ENCODE peak calls at places on chromosomes 2 and 18, in four cellular contexts. One of them, this sample, is unnamed.

GRCh38 chr2:160402997-160403979 is 90.3 kb downstream of the RBMS1 start:
- DNase-seq in left colon: no peak
- DNase-seq in activated CD4-positive, alpha-beta T cell treated with anti-CD3 and anti-CD28 coated beads, Interleukin-2, amount 50 U/mL, for 4 hours: no peak
- DNase-seq in hepatic stellate cell: no peak
- DNase-seq in this sample: no peak

GRCh38 chr2:2229898-2230817 is 100.9 kb downstream of the MYT1L start:
- DNase-seq in left colon: no peak
- DNase-seq in activated CD4-positive, alpha-beta T cell treated with anti-CD3 and anti-CD28 coated beads, Interleukin-2, amount 50 U/mL, for 4 hours: no peak
- DNase-seq in hepatic stellate cell: no peak
- DNase-seq in this sample: no peak

GRCh38 chr2:235414422-235414821 is 79.4 kb upstream of the AGAP1 start:
- DNase-seq in activated CD4-positive, alpha-beta T cell treated with anti-CD3 and anti-CD28 coated beads, Interleukin-2, amount 50 U/mL, for 4 hours: no peak
- DNase-seq in hepatic stellate cell: no peak
- DNase-seq in left colon: peak
- DNase-seq in this sample: no peak

GRCh38 chr2:190563109-190563508 is 28.6 kb upstream of the NEMP2 start:
- DNase-seq in activated CD4-positive, alpha-beta T cell treated with anti-CD3 and anti-CD28 coated beads, Interleukin-2, amount 50 U/mL, for 4 hours: peak
- DNase-seq in hepatic stellate cell: no peak
- DNase-seq in left colon: no peak
- DNase-seq in this sample: no peak

GRCh38 chr2:18723219-18723618 is 133.8 kb upstream of the NT5C1B start:
- DNase-seq in hepatic stellate cell: no peak
- DNase-seq in left colon: no peak
- DNase-seq in activated CD4-positive, alpha-beta T cell treated with anti-CD3 and anti-CD28 coated beads, Interleukin-2, amount 50 U/mL, for 4 hours: no peak
- DNase-seq in this sample: no peak

GRCh38 chr2:237092920-237093781 is 7.5 kb downstream of the COPS8 start:
- DNase-seq in hepatic stellate cell: peak
- DNase-seq in left colon: no peak
- DNase-seq in activated CD4-positive, alpha-beta T cell treated with anti-CD3 and anti-CD28 coated beads, Interleukin-2, amount 50 U/mL, for 4 hours: no peak
- DNase-seq in this sample: peak

GRCh38 chr2:184765048-184765881 is 166.9 kb downstream of the ZNF804A start:
- DNase-seq in left colon: no peak
- DNase-seq in hepatic stellate cell: no peak
- DNase-seq in activated CD4-positive, alpha-beta T cell treated with anti-CD3 and anti-CD28 coated beads, Interleukin-2, amount 50 U/mL, for 4 hours: no peak
- DNase-seq in this sample: peak

GRCh38 chr2:96340493-96341414 is 5.2 kb downstream of the NCAPH start:
- DNase-seq in activated CD4-positive, alpha-beta T cell treated with anti-CD3 and anti-CD28 coated beads, Interleukin-2, amount 50 U/mL, for 4 hours: no peak
- DNase-seq in left colon: no peak
- DNase-seq in hepatic stellate cell: peak
- DNase-seq in this sample: no peak

GRCh38 chr18:55427951-55428350 is 160.0 kb downstream of the TCF4 start:
- DNase-seq in activated CD4-positive, alpha-beta T cell treated with anti-CD3 and anti-CD28 coated beads, Interleukin-2, amount 50 U/mL, for 4 hours: no peak
- DNase-seq in left colon: no peak
- DNase-seq in hepatic stellate cell: no peak
- DNase-seq in this sample: no peak

GRCh38 chr2:146238254-146238961 is 1606.4 kb upstream of the ACVR2A start:
- DNase-seq in left colon: no peak
- DNase-seq in activated CD4-positive, alpha-beta T cell treated with anti-CD3 and anti-CD28 coated beads, Interleukin-2, amount 50 U/mL, for 4 hours: no peak
- DNase-seq in hepatic stellate cell: no peak
- DNase-seq in this sample: no peak

GRCh38 chr18:59565957-59566356 is 131.3 kb downstream of the CCBE1 start:
- DNase-seq in activated CD4-positive, alpha-beta T cell treated with anti-CD3 and anti-CD28 coated beads, Interleukin-2, amount 50 U/mL, for 4 hours: no peak
- DNase-seq in left colon: no peak
- DNase-seq in hepatic stellate cell: peak
- DNase-seq in this sample: no peak

GRCh38 chr2:16084274-16084673 is 143.9 kb downstream of the MYCN start:
- DNase-seq in hepatic stellate cell: no peak
- DNase-seq in activated CD4-positive, alpha-beta T cell treated with anti-CD3 and anti-CD28 coated beads, Interleukin-2, amount 50 U/mL, for 4 hours: no peak
- DNase-seq in left colon: no peak
- DNase-seq in this sample: no peak

GRCh38 chr2:223262946-223263345 is 211.0 kb downstream of the KCNE4 start:
- DNase-seq in hepatic stellate cell: no peak
- DNase-seq in left colon: no peak
- DNase-seq in activated CD4-positive, alpha-beta T cell treated with anti-CD3 and anti-CD28 coated beads, Interleukin-2, amount 50 U/mL, for 4 hours: no peak
- DNase-seq in this sample: no peak

GRCh38 chr2:160054984-160055725 is 7.3 kb downstream of the PLA2R1 start:
- DNase-seq in left colon: no peak
- DNase-seq in hepatic stellate cell: no peak
- DNase-seq in activated CD4-positive, alpha-beta T cell treated with anti-CD3 and anti-CD28 coated beads, Interleukin-2, amount 50 U/mL, for 4 hours: no peak
- DNase-seq in this sample: no peak

GRCh38 chr2:72494392-72494791 is 331.4 kb downstream of the EXOC6B start:
- DNase-seq in activated CD4-positive, alpha-beta T cell treated with anti-CD3 and anti-CD28 coated beads, Interleukin-2, amount 50 U/mL, for 4 hours: no peak
- DNase-seq in left colon: no peak
- DNase-seq in hepatic stellate cell: no peak
- DNase-seq in this sample: no peak

GRCh38 chr2:142112648-142113278 is 18.1 kb downstream of the LRP1B start:
- DNase-seq in left colon: no peak
- DNase-seq in activated CD4-positive, alpha-beta T cell treated with anti-CD3 and anti-CD28 coated beads, Interleukin-2, amount 50 U/mL, for 4 hours: no peak
- DNase-seq in hepatic stellate cell: no peak
- DNase-seq in this sample: peak

GRCh38 chr2:203819434-203820133 is 48.0 kb upstream of the CTLA4 start:
- DNase-seq in left colon: no peak
- DNase-seq in activated CD4-positive, alpha-beta T cell treated with anti-CD3 and anti-CD28 coated beads, Interleukin-2, amount 50 U/mL, for 4 hours: no peak
- DNase-seq in hepatic stellate cell: no peak
- DNase-seq in this sample: no peak

GRCh38 chr2:70904371-70905216 is 31.1 kb upstream of the ATP6V1B1 start:
- DNase-seq in left colon: no peak
- DNase-seq in hepatic stellate cell: no peak
- DNase-seq in activated CD4-positive, alpha-beta T cell treated with anti-CD3 and anti-CD28 coated beads, Interleukin-2, amount 50 U/mL, for 4 hours: no peak
- DNase-seq in this sample: no peak

GRCh38 chr2:102040229-102040628 is 48.5 kb downstream of the IL1R2 start:
- DNase-seq in left colon: no peak
- DNase-seq in hepatic stellate cell: no peak
- DNase-seq in activated CD4-positive, alpha-beta T cell treated with anti-CD3 and anti-CD28 coated beads, Interleukin-2, amount 50 U/mL, for 4 hours: no peak
- DNase-seq in this sample: no peak

GRCh38 chr2:148888003-148888501 is 13.0 kb downstream of the KIF5C start:
- DNase-seq in left colon: no peak
- DNase-seq in hepatic stellate cell: no peak
- DNase-seq in activated CD4-positive, alpha-beta T cell treated with anti-CD3 and anti-CD28 coated beads, Interleukin-2, amount 50 U/mL, for 4 hours: no peak
- DNase-seq in this sample: no peak

GRCh38 chr2:119544075-119545031 is at the start of gene CFAP221:
- DNase-seq in hepatic stellate cell: peak
- DNase-seq in left colon: peak
- DNase-seq in activated CD4-positive, alpha-beta T cell treated with anti-CD3 and anti-CD28 coated beads, Interleukin-2, amount 50 U/mL, for 4 hours: no peak
- DNase-seq in this sample: peak

GRCh38 chr18:9428301-9428706 is 47.0 kb upstream of the RALBP1 start:
- DNase-seq in left colon: no peak
- DNase-seq in activated CD4-positive, alpha-beta T cell treated with anti-CD3 and anti-CD28 coated beads, Interleukin-2, amount 50 U/mL, for 4 hours: no peak
- DNase-seq in hepatic stellate cell: no peak
- DNase-seq in this sample: no peak